ENCODE peak calls at places on chromosomes 1 and 21, in six cellular contexts. T is CD8-positive, alpha-beta memory T cell; Q is A549; K is choroid plexus epithelial cell; I is mesenchymal stem cell; C is AG09309. A is an unnamed sample.

GRCh38 chr1:87284456-87285240 is 44.0 kb upstream of the LMO4 start:
- DNase-seq in T (no peak), Q (no peak), K (peak; percentile 16), I (no peak), C (no peak), A (no peak)

GRCh38 chr1:62144238-62144831 is 50.3 kb upstream of the L1TD1 start:
- DNase-seq in T (no peak), Q (peak; percentile 41), K (peak; percentile 77), I (peak; percentile 47), C (peak; percentile 21), A (peak; percentile 54)

GRCh38 chr1:60126733-60127132 is 53.2 kb upstream of the C1orf87 start:
- DNase-seq in T (no peak), Q (peak; percentile 7), K (peak; percentile 17), I (peak; percentile 4), C (no peak), A (peak; percentile 28)

GRCh38 chr1:68470388-68470970 is 20.7 kb upstream of the RPE65 start:
- DNase-seq in T (no peak), Q (peak; percentile 4), K (peak; percentile 63), I (peak; percentile 32), C (no peak), A (peak; percentile 34)

GRCh38 chr1:165494949-165495810 is 48.6 kb upstream of the LRRC52 start:
- DNase-seq in T (no peak), Q (no peak), K (no peak), I (no peak), C (no peak), A (peak; percentile 34)

GRCh38 chr1:17948594-17948993 is 159.0 kb upstream of the IGSF21 start:
- DNase-seq in T (no peak), Q (no peak), K (no peak), I (no peak), C (no peak), A (no peak)

GRCh38 chr1:93708734-93709481 is 27.3 kb upstream of the BCAR3 start:
- DNase-seq in T (no peak), Q (no peak), K (no peak), I (peak; percentile 55), C (no peak), A (peak; percentile 78)

GRCh38 chr21:15255359-15256157 is 190.8 kb upstream of the NRIP1 start:
- DNase-seq in T (no peak), Q (no peak), K (no peak), I (no peak), C (no peak), A (no peak)

GRCh38 chr1:52368383-52369172 is 2.6 kb upstream of the CC2D1B start:
- DNase-seq in T (peak; percentile 70), Q (peak; percentile 35), K (peak; percentile 50), I (peak; percentile 56), C (no peak), A (peak; percentile 40)

GRCh38 chr1:26530898-26531598 is 1.5 kb downstream of the RPS6KA1 start:
- DNase-seq in T (no peak), Q (peak; percentile 72), K (peak; percentile 48), I (peak; percentile 74), C (peak; percentile 5), A (peak; percentile 61)

GRCh38 chr1:26582836-26583460 is 53.4 kb downstream of the RPS6KA1 start:
- DNase-seq in T (no peak), Q (no peak), K (peak; percentile 60), I (peak; percentile 30), C (peak; percentile 47), A (peak; percentile 50)

GRCh38 chr1:42179275-42179674 is 14.7 kb upstream of the GUCA2A start:
- DNase-seq in T (no peak), Q (no peak), K (peak; percentile 92), I (peak; percentile 26), C (peak; percentile 31), A (peak; percentile 69)

GRCh38 chr1:51327386-51327785 is 3.0 kb downstream of the TTC39A start:
- DNase-seq in T (no peak), Q (no peak), K (peak; percentile 13), I (no peak), C (no peak), A (no peak)

GRCh38 chr1:7549277-7549676 is 221.8 kb upstream of the VAMP3 start:
- DNase-seq in T (no peak), Q (peak; percentile 92), K (peak; percentile 85), I (peak; percentile 87), C (peak; percentile 71), A (peak; percentile 74)

GRCh38 chr1:170168263-170168662 is 22.5 kb downstream of the NTMT2 start:
- DNase-seq in T (no peak), Q (no peak), K (peak; percentile 71), I (peak; percentile 53), C (no peak), A (peak; percentile 77)

GRCh38 chr1:9701661-9702060 is 50.1 kb downstream of the PIK3CD start:
- DNase-seq in T (no peak), Q (no peak), K (no peak), I (no peak), C (no peak), A (no peak)

GRCh38 chr1:201648066-201648910 is 109.4 kb downstream of the NAV1 start:
- DNase-seq in T (no peak), Q (peak; percentile 46), K (peak; percentile 64), I (peak; percentile 86), C (no peak), A (peak; percentile 76)

GRCh38 chr1:68815632-68816031 is 318.8 kb upstream of the DEPDC1 start:
- DNase-seq in T (no peak), Q (no peak), K (no peak), I (no peak), C (no peak), A (no peak)

GRCh38 chr1:25797939-25798338 is 2.1 kb upstream of the SELENON start:
- DNase-seq in T (no peak), Q (peak; percentile 53), K (peak; percentile 38), I (peak; percentile 52), C (no peak), A (no peak)

GRCh38 chr1:30008998-30009657 is 714.3 kb downstream of the MATN1 start:
- DNase-seq in T (no peak), Q (peak; percentile 29), K (no peak), I (no peak), C (no peak), A (no peak)

GRCh38 chr21:35138665-35139381 is 89.7 kb upstream of the RUNX1 start:
- DNase-seq in T (peak; percentile 69), Q (no peak), K (peak; percentile 84), I (peak; percentile 54), C (no peak), A (peak; percentile 52)

GRCh38 chr1:46039571-46040052 is 92.8 kb downstream of the PIK3R3 start:
- DNase-seq in T (no peak), Q (no peak), K (peak; percentile 66), I (peak; percentile 32), C (peak; percentile 8), A (peak; percentile 51)

GRCh38 chr1:211340622-211341487 is 14.2 kb downstream of the TRAF5 start:
- DNase-seq in T (no peak), Q (no peak), K (no peak), I (no peak), C (no peak), A (no peak)

GRCh38 chr1:213689260-213689659 is 298.5 kb upstream of the PROX1 start:
- DNase-seq in T (no peak), Q (no peak), K (no peak), I (no peak), C (no peak), A (no peak)

GRCh38 chr1:54709547-54710292 is 5.9 kb upstream of the TTC4 start:
- DNase-seq in T (no peak), Q (no peak), K (no peak), I (no peak), C (no peak), A (no peak)

GRCh38 chr1:178868700-178869099 is 2.2 kb downstream of the ANGPTL1 start:
- DNase-seq in T (no peak), Q (no peak), K (no peak), I (no peak), C (no peak), A (no peak)

GRCh38 chr21:45788635-45789506 is 145.3 kb downstream of the PCBP3 start:
- DNase-seq in T (no peak), Q (no peak), K (peak; percentile 13), I (peak; percentile 5), C (no peak), A (peak; percentile 28)

GRCh38 chr1:78519446-78519845 is 28.7 kb downstream of the PTGFR start:
- DNase-seq in T (no peak), Q (no peak), K (no peak), I (no peak), C (peak; percentile 21), A (no peak)

GRCh38 chr21:36791695-36792451 is 93.0 kb downstream of the SIM2 start:
- DNase-seq in T (no peak), Q (no peak), K (no peak), I (no peak), C (no peak), A (no peak)

GRCh38 chr1:27598288-27598687 is 5.7 kb downstream of the AHDC1 start:
- DNase-seq in T (no peak), Q (no peak), K (peak; percentile 45), I (peak; percentile 56), C (no peak), A (no peak)
- H3K4me3 ChIP-seq in T (no peak overlapping the region), Q (no peak overlapping the region), K (no peak overlapping the region), I (no peak overlapping the region), C (no peak overlapping the region), A (no peak overlapping the region)

DNA sequence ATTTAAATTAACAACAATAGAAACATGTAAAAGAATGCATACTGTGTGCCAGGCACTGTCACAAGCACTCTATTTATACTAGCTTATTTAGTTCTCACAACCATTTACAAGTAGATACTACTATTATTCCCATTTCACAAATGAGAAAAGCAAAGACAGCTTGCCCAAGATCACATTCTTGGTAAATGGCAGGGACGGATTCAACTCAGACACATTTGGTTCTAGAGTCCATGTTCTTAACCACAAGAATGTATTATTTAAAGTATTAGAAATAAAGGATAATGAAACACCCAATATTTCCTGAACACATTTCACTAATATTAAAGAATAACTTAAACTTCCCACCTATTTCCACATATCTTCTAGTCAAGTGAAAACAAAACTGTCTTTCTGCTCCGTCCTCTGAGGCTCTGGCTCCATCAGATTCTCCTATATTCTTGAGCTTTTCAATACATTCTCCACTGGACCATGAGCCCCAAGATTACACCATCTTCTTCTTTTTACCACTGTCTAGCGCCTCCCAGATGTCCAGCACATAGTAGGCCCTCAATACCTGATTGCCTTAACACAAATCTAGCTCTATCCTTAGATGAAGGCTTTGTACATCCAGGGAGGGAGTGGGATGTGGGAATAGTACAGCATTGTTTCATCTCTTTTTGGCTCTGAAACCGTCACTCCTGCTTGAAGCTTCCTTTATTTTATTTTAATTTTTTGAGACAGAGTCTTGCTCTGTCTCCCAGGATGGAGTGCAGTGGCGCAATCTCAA is 29.3 kb downstream of the SOD1 start:
- DNase-seq in T (no peak), Q (no peak), K (peak; percentile 35), I (no peak), C (no peak), A (no peak)
- H3K4me3 ChIP-seq in T (no peak overlapping the region), Q (no peak overlapping the region), K (no peak overlapping the region), I (no peak overlapping the region), C (no peak overlapping the region), A (no peak overlapping the region)

GRCh38 chr1:227886503-227886961 is 61.2 kb downstream of the WNT9A start:
- DNase-seq in T (peak; percentile 44), Q (no peak), K (no peak), I (no peak), C (no peak), A (no peak)
- H3K4me3 ChIP-seq in T (peak overlapping the region; percentile 32), Q (no peak overlapping the region), K (no peak overlapping the region), I (no peak overlapping the region), C (no peak overlapping the region), A (peak overlapping the region; percentile 36)

DNA sequence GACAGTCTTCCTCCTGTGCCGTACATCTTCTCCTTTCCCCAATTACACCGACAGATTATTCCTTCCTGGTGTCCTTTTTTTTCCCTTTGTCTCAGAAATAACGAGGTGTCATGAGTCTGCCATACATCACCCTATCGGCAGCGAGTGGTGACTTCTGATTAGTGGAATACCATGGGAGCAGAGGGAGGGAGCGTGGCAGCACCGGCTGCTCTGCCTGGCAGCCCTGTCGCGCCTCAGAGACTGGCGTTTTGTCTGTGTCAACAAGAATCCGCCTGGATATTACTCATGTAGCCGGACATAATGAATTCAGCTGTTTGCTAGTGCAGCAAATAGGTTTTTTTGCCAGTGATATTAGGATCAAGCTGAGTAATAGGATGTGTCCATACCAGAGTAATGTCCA is 51.8 kb downstream of the UTP25 start:
- DNase-seq in T (no peak), Q (peak; percentile 17), K (no peak), I (no peak), C (no peak), A (no peak)
- H3K4me3 ChIP-seq in T (no peak overlapping the region), Q (no peak overlapping the region), K (no peak overlapping the region), I (no peak overlapping the region), C (no peak overlapping the region), A (no peak overlapping the region)

A was measured in fibroblast of villous mesenchyme.